ENCODE peak calls at places on chromosomes 13 and 19, in seven cellular contexts. Q, B, K, S, T, E and M are unnamed samples.
A peak's percentile ranks its signal among the peaks of the same experiment; 100 is the strongest.

GRCh38 chr13:48443442-48444208 is 30.7 kb upstream of the LPAR6 start:
- DNase-seq in E (no peak), T (no peak), K (no peak), B (no peak), Q (no peak), S (no peak), M (no peak)

GRCh38 chr19:49481020-49481683 is 6.3 kb upstream of the RPL13A start:
- DNase-seq in B (no peak), T (no peak), K (no peak), S (no peak), Q (no peak), E (no peak), M (no peak)

GRCh38 chr13:30739646-30740642 is 4.6 kb downstream of the ALOX5AP start:
- DNase-seq in E (peak; percentile 83), T (no peak), K (no peak), Q (peak; percentile 87), S (peak; percentile 91), B (no peak), M (peak; percentile 29)

GRCh38 chr19:29259153-29259552 is 46.2 kb upstream of the UQCRFS1 start:
- DNase-seq in K (no peak), S (no peak), T (no peak), B (no peak), Q (no peak), E (no peak), M (no peak)

GRCh38 chr13:73429691-73430090 is 370.9 kb downstream of the KLF5 start:
- DNase-seq in Q (peak; percentile 93), T (no peak), K (no peak), S (peak; percentile 60), E (no peak), B (no peak), M (no peak)

GRCh38 chr13:90868321-90868920 is 479.1 kb upstream of the MIR17HG start:
- DNase-seq in S (peak; percentile 39), Q (peak; percentile 37), T (no peak), E (peak; percentile 40), B (no peak), K (no peak), M (no peak)

GRCh38 chr13:68509734-68510621 is 1279.8 kb upstream of the PCDH9 start:
- DNase-seq in T (no peak), B (no peak), S (no peak), Q (peak; percentile 67), E (no peak), K (no peak), M (no peak)

GRCh38 chr19:49801966-49802661 is 11.0 kb downstream of the FUZ start:
- DNase-seq in B (no peak), E (peak; percentile 88), S (peak; percentile 86), T (peak; percentile 97), K (peak; percentile 79), Q (peak; percentile 66), M (no peak)

GRCh38 chr19:4660181-4660791 is 9.9 kb downstream of the MYDGF start:
- DNase-seq in K (no peak), T (no peak), E (no peak), B (no peak), S (no peak), Q (peak; percentile 29), M (no peak)

GRCh38 chr13:78679329-78679728 is 20.4 kb upstream of the OBI1 start:
- DNase-seq in Q (no peak), T (no peak), K (no peak), E (no peak), B (no peak), S (no peak), M (no peak)

GRCh38 chr13:60584976-60585375 is 188.0 kb downstream of the TDRD3 start:
- DNase-seq in T (no peak), B (no peak), S (peak; percentile 62), E (peak; percentile 54), Q (no peak), K (peak; percentile 51), M (no peak)

GRCh38 chr13:70405266-70405665 is 297.0 kb upstream of the KLHL1 start:
- DNase-seq in K (no peak), Q (peak; percentile 38), B (no peak), T (no peak), E (no peak), S (no peak), M (no peak)

GRCh38 chr19:46828484-46828883 is 22.2 kb downstream of the AP2S1 start:
- DNase-seq in S (peak; percentile 22), B (no peak), Q (no peak), E (no peak), K (no peak), T (no peak), M (no peak)

GRCh38 chr13:77429320-77430142 is 102.6 kb upstream of the MYCBP2 start:
- DNase-seq in E (peak; percentile 28), B (no peak), S (peak; percentile 68), Q (peak; percentile 15), T (no peak), K (no peak), M (no peak)

GRCh38 chr13:104196611-104197010 is 1130.4 kb upstream of the SLC10A2 start:
- DNase-seq in E (no peak), B (no peak), T (no peak), K (no peak), S (no peak), Q (no peak), M (no peak)

GRCh38 chr13:97274782-97275252 is 52.7 kb downstream of the MBNL2 start:
- DNase-seq in B (no peak), E (no peak), K (no peak), Q (peak; percentile 71), T (no peak), S (peak; percentile 84), M (no peak)

GRCh38 chr13:58165617-58166016 is 534.1 kb downstream of the PCDH17 start:
- DNase-seq in Q (no peak), S (no peak), B (no peak), T (no peak), K (no peak), E (no peak), M (no peak)

GRCh38 chr19:47423203-47423882 is 4.0 kb upstream of the MEIS3 start:
- DNase-seq in T (no peak), S (no peak), Q (no peak), B (no peak), E (no peak), K (no peak), M (no peak)

GRCh38 chr19:53520547-53521372 is 17.2 kb upstream of the ZNF331 start:
- DNase-seq in E (peak; percentile 99), Q (peak; percentile 98), B (peak; percentile 95), S (peak; percentile 99), T (peak; percentile 88), K (peak; percentile 94), M (peak; percentile 93)

GRCh38 chr19:17616961-17617806 is 61.7 kb downstream of the COLGALT1 start:
- DNase-seq in S (no peak), Q (peak; percentile 63), B (no peak), K (peak; percentile 38), T (peak; percentile 60), E (peak; percentile 11), M (no peak)

GRCh38 chr13:72565893-72566292 is 161.5 kb downstream of the MZT1 start:
- DNase-seq in S (peak; percentile 49), B (no peak), T (peak; percentile 11), K (no peak), E (peak; percentile 11), Q (peak; percentile 54), M (no peak)

GRCh38 chr13:76293751-76294150 is 592.5 kb downstream of the KCTD12 start:
- DNase-seq in K (no peak), B (no peak), S (no peak), Q (peak; percentile 8), E (peak; percentile 17), T (no peak), M (no peak)

GRCh38 chr13:41492432-41493267 is 35.3 kb downstream of the RGCC start:
- DNase-seq in Q (no peak), K (no peak), S (no peak), B (no peak), E (no peak), T (no peak), M (peak; percentile 60)

GRCh38 chr13:77832339-77833100 is 86.1 kb downstream of the EDNRB start:
- DNase-seq in Q (no peak), S (peak; percentile 8), B (no peak), E (no peak), T (no peak), K (no peak), M (no peak)

GRCh38 chr13:99429670-99430069 is 71.6 kb upstream of the TM9SF2 start:
- DNase-seq in E (no peak), B (no peak), T (no peak), K (no peak), Q (no peak), S (no peak), M (no peak)
- H3K4me3 ChIP-seq in E (no peak overlapping the region), B (no peak overlapping the region), T (no peak overlapping the region), K (no peak overlapping the region), Q (no peak overlapping the region), S (no peak overlapping the region), M (no peak overlapping the region)

GRCh38 chr19:1744133-1744665 is 9.1 kb upstream of the ONECUT3 start:
- DNase-seq in K (no peak), S (no peak), B (no peak), Q (no peak), E (no peak), T (no peak), M (no peak)

GRCh38 chr19:1745589-1746031 is 7.7 kb upstream of the ONECUT3 start:
- DNase-seq in K (no peak), B (no peak), Q (peak; percentile 17), S (no peak), E (no peak), T (no peak), M (no peak)

GRCh38 chr19:1742989-1743696 is 10.2 kb upstream of the ONECUT3 start:
- DNase-seq in Q (no peak), B (no peak), K (no peak), S (no peak), E (no peak), T (no peak), M (no peak)

GRCh38 chr19:1746401-1747284 is 6.7 kb upstream of the ONECUT3 start:
- DNase-seq in Q (peak; percentile 90), K (no peak), S (peak; percentile 37), T (no peak), E (peak; percentile 9), B (no peak), M (no peak)

GRCh38 chr19:1744822-1745563 is 8.3 kb upstream of the ONECUT3 start:
- DNase-seq in Q (no peak), B (no peak), S (no peak), K (no peak), T (no peak), E (no peak), M (no peak)
- H3K4me3 ChIP-seq in Q (peak overlapping the region; percentile 21), B (no peak overlapping the region), S (no peak overlapping the region), K (no peak overlapping the region), T (no peak overlapping the region), E (no peak overlapping the region), M (no peak overlapping the region)

GRCh38 chr13:62598708-62599107 is 1183.1 kb upstream of the PCDH20 start:
- DNase-seq in K (no peak), T (no peak), E (no peak), S (no peak), Q (no peak), B (no peak), M (no peak)
- H3K4me3 ChIP-seq in K (no peak overlapping the region), T (no peak overlapping the region), E (no peak overlapping the region), S (no peak overlapping the region), Q (no peak overlapping the region), B (no peak overlapping the region), M (no peak overlapping the region)

GRCh38 chr19:3136684-3137055 is 837 bp downstream of the GNA15 start:
- DNase-seq in B (no peak), K (peak; percentile 34), E (no peak), S (no peak), T (no peak), Q (peak; percentile 95), M (no peak)
- H3K4me3 ChIP-seq in B (peak overlapping the region; percentile 58), K (no peak overlapping the region), E (no peak overlapping the region), S (no peak overlapping the region), T (no peak overlapping the region), Q (peak overlapping the region; percentile 67), M (no peak overlapping the region)

GRCh38 chr19:821228-821975 is at the start of gene PLPPR3:
- DNase-seq in Q (no peak), E (no peak), S (no peak), T (peak; percentile 79), K (no peak), B (no peak), M (no peak)
- H3K4me3 ChIP-seq in Q (no peak within 1 kb of the TSS), E (peak within 1 kb of the TSS; percentile 17), S (peak within 1 kb of the TSS; percentile 17), T (peak within 1 kb of the TSS; percentile 45), K (no peak within 1 kb of the TSS), B (peak within 1 kb of the TSS; percentile 29), M (no peak within 1 kb of the TSS)